ENCODE peak calls at places on chromosomes 4 and X, in six cellular contexts. One of them, this sample, is unnamed.

GRCh38 chrX:18938710-18939109 is 45.2 kb downstream of the PHKA2 start:
- DNase-seq in OCI-LY7: no peak
- DNase-seq in PC-3: peak; percentile 80
- DNase-seq in SK-N-SH: no peak
- DNase-seq in GM23248: no peak
- DNase-seq in HCT116: no peak
- DNase-seq in this sample: no peak

GRCh38 chrX:2351999-2352995 is 148.5 kb downstream of the DHRSX start:
- DNase-seq in OCI-LY7: no peak
- DNase-seq in PC-3: peak; percentile 68
- DNase-seq in SK-N-SH: no peak
- DNase-seq in GM23248: peak; percentile 84
- DNase-seq in HCT116: no peak
- DNase-seq in this sample: no peak

GRCh38 chr4:3280466-3280865 is 12.4 kb upstream of the RGS12 start:
- DNase-seq in OCI-LY7: no peak
- DNase-seq in PC-3: no peak
- DNase-seq in SK-N-SH: no peak
- DNase-seq in GM23248: no peak
- DNase-seq in HCT116: no peak
- DNase-seq in this sample: no peak

GRCh38 chrX:17441965-17442364 is 67.0 kb downstream of the NHS start:
- DNase-seq in OCI-LY7: no peak
- DNase-seq in PC-3: peak; percentile 80
- DNase-seq in SK-N-SH: no peak
- DNase-seq in GM23248: peak; percentile 68
- DNase-seq in HCT116: no peak
- DNase-seq in this sample: no peak

GRCh38 chr4:183455431-183456145 is 11.2 kb downstream of the CDKN2AIP start:
- DNase-seq in OCI-LY7: no peak
- DNase-seq in PC-3: no peak
- DNase-seq in SK-N-SH: no peak
- DNase-seq in GM23248: no peak
- DNase-seq in HCT116: no peak
- DNase-seq in this sample: no peak

GRCh38 chrX:100830547-100830946 is 10.4 kb downstream of the CSTF2 start:
- DNase-seq in OCI-LY7: no peak
- DNase-seq in PC-3: no peak
- DNase-seq in SK-N-SH: no peak
- DNase-seq in GM23248: no peak
- DNase-seq in HCT116: no peak
- DNase-seq in this sample: no peak

GRCh38 chr4:89298788-89299152 is 8.8 kb downstream of the GPRIN3 start:
- DNase-seq in OCI-LY7: peak; percentile 76
- DNase-seq in PC-3: peak; percentile 9
- DNase-seq in SK-N-SH: no peak
- DNase-seq in GM23248: peak; percentile 66
- DNase-seq in HCT116: no peak
- DNase-seq in this sample: no peak

GRCh38 chrX:111259559-111259958 is 10.7 kb downstream of the CAPN6 start:
- DNase-seq in OCI-LY7: no peak
- DNase-seq in PC-3: no peak
- DNase-seq in SK-N-SH: no peak
- DNase-seq in GM23248: no peak
- DNase-seq in HCT116: no peak
- DNase-seq in this sample: no peak

GRCh38 chr4:41072021-41072777 is 142.1 kb downstream of the APBB2 start:
- DNase-seq in OCI-LY7: no peak
- DNase-seq in PC-3: no peak
- DNase-seq in SK-N-SH: no peak
- DNase-seq in GM23248: no peak
- DNase-seq in HCT116: no peak
- DNase-seq in this sample: no peak

GRCh38 chrX:97367149-97367548 is 483.4 kb downstream of the RPA4 start:
- DNase-seq in OCI-LY7: no peak
- DNase-seq in PC-3: no peak
- DNase-seq in SK-N-SH: no peak
- DNase-seq in GM23248: peak; percentile 76
- DNase-seq in HCT116: no peak
- DNase-seq in this sample: no peak

GRCh38 chr4:39721788-39722187 is 23.9 kb downstream of the UBE2K start:
- DNase-seq in OCI-LY7: no peak
- DNase-seq in PC-3: no peak
- DNase-seq in SK-N-SH: no peak
- DNase-seq in GM23248: no peak
- DNase-seq in HCT116: no peak
- DNase-seq in this sample: no peak

GRCh38 chr4:39715788-39716187 is 17.9 kb downstream of the UBE2K start:
- DNase-seq in OCI-LY7: no peak
- DNase-seq in PC-3: no peak
- DNase-seq in SK-N-SH: no peak
- DNase-seq in GM23248: no peak
- DNase-seq in HCT116: no peak
- DNase-seq in this sample: no peak

GRCh38 chr4:39719804-39720580 is 22.1 kb downstream of the UBE2K start:
- DNase-seq in OCI-LY7: no peak
- DNase-seq in PC-3: no peak
- DNase-seq in SK-N-SH: no peak
- DNase-seq in GM23248: peak; percentile 49
- DNase-seq in HCT116: no peak
- DNase-seq in this sample: no peak

GRCh38 chr4:39716356-39716755 is 18.4 kb downstream of the UBE2K start:
- DNase-seq in OCI-LY7: no peak
- DNase-seq in PC-3: no peak
- DNase-seq in SK-N-SH: no peak
- DNase-seq in GM23248: no peak
- DNase-seq in HCT116: no peak
- DNase-seq in this sample: no peak

DNA sequence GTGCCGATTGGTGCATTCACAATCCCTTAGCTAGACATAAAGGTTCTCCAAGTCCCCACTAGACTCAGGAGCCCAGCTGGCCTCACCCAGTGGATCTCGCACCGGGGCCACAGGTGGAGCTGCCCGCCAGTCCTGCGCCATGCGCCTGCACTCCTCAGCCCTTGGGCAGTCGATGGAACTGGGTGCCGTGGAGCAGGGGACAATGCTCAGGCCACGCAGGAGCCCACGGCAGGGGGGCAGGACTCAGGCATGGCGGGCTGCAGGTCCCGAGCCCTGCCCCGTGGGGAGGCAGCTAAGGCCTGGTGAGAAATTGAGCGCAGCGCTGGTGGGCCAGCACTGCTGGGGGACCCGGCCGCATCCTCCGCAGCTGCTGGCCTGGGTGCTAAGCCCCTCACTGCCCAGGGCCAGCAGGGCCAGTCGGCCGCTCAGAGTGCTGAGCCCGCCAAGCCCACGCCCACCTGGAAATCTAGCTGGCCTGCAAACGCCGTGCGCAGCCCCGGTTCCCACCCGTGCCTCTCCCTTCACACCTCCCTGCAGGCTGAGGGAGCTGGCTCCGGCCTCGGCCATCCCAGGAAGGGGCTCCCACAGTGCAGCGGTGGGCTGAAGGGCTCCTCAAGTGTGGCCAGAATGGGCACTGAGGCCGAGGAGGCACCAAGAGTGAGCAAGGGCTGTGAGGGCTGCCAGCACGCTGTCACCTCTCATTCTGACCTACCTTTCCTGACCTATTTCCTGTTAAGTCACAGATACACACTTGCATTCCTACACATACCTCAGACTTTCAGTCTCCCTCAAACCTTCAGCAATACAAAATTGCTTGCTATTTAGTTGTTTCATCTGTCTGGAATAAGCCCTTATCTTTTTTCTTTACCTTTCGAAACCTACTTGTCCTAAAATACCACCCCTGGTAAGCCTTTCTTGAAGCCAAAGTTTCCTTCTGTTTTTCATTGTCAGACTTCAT is 20.7 kb downstream of the UBE2K start:
- DNase-seq in OCI-LY7: no peak
- DNase-seq in PC-3: no peak
- DNase-seq in SK-N-SH: no peak
- DNase-seq in GM23248: no peak
- DNase-seq in HCT116: no peak
- DNase-seq in this sample: no peak
- H3K79me2 ChIP-seq in OCI-LY7: peaks cover 86% of the 10 kb centered on the region
- H3K79me2 ChIP-seq in PC-3: peaks cover 92% of the 10 kb centered on the region
- H3K79me2 ChIP-seq in SK-N-SH: peaks cover 100% of the 10 kb centered on the region
- H3K79me2 ChIP-seq in GM23248: peaks cover 99% of the 10 kb centered on the region
- H3K79me2 ChIP-seq in HCT116: peaks cover 97% of the 10 kb centered on the region
- H3K79me2 ChIP-seq in this sample: peaks cover 100% of the 10 kb centered on the region

GRCh38 chr4:180558427-180558826 is 1684.8 kb upstream of the TENM3 start:
- DNase-seq in OCI-LY7: no peak
- DNase-seq in PC-3: no peak
- DNase-seq in SK-N-SH: no peak
- DNase-seq in GM23248: no peak
- DNase-seq in HCT116: no peak
- DNase-seq in this sample: peak; percentile 30

GRCh38 chr4:180560896-180561295 is 1682.3 kb upstream of the TENM3 start:
- DNase-seq in OCI-LY7: no peak
- DNase-seq in PC-3: peak; percentile 23
- DNase-seq in SK-N-SH: no peak
- DNase-seq in GM23248: no peak
- DNase-seq in HCT116: no peak
- DNase-seq in this sample: no peak

DNA sequence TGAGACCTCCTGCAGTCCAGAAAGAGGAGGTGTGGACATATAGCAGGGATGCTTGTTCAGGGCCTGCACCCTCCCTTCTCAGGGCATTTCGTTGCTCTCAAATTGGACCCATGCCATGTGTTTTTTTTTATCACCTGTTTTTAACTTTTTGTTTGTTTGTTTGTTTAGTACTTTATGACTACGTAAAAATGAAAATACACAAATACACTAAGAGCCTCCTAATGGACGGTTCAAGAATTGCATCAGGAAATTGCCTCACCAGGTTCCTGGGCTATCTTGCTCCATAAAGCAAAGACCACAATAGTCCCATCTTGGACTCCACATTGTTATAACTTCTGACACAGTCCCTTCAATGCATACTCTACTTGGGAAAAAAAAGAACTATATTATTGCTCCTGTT is 1685.9 kb upstream of the TENM3 start:
- DNase-seq in OCI-LY7: peak; percentile 2
- DNase-seq in PC-3: peak; percentile 7
- DNase-seq in SK-N-SH: peak; percentile 15
- DNase-seq in GM23248: no peak
- DNase-seq in HCT116: peak; percentile 15
- DNase-seq in this sample: peak; percentile 37
- TF ChIP-seq EZH2phosphoT487 in OCI-LY7: no peak
- TF ChIP-seq EZH2phosphoT487 in PC-3: no peak
- TF ChIP-seq EZH2phosphoT487 in SK-N-SH: no peak
- TF ChIP-seq EZH2phosphoT487 in GM23248: no peak
- TF ChIP-seq EZH2phosphoT487 in HCT116: no peak
- TF ChIP-seq EZH2phosphoT487 in this sample: no peak

GRCh38 chr4:106297636-106298035 is 18.4 kb downstream of the TBCK start:
- DNase-seq in OCI-LY7: no peak
- DNase-seq in PC-3: no peak
- DNase-seq in SK-N-SH: no peak
- DNase-seq in GM23248: no peak
- DNase-seq in HCT116: no peak
- DNase-seq in this sample: no peak
- H3K79me2 ChIP-seq in OCI-LY7: no peaks in the 10 kb centered on the region
- H3K79me2 ChIP-seq in PC-3: no peaks in the 10 kb centered on the region
- H3K79me2 ChIP-seq in SK-N-SH: peaks cover 2% of the 10 kb centered on the region
- H3K79me2 ChIP-seq in GM23248: peaks cover 9% of the 10 kb centered on the region
- H3K79me2 ChIP-seq in HCT116: no peaks in the 10 kb centered on the region
- H3K79me2 ChIP-seq in this sample: peaks cover 13% of the 10 kb centered on the region

GRCh38 chr4:18689308-18689915 is 667.9 kb upstream of the LCORL start:
- DNase-seq in OCI-LY7: peak; percentile 71
- DNase-seq in PC-3: peak; percentile 76
- DNase-seq in SK-N-SH: peak; percentile 27
- DNase-seq in GM23248: peak; percentile 65
- DNase-seq in HCT116: peak; percentile 44
- DNase-seq in this sample: peak; percentile 79
- TF ChIP-seq EZH2phosphoT487 in OCI-LY7: no peak
- TF ChIP-seq EZH2phosphoT487 in PC-3: no peak
- TF ChIP-seq EZH2phosphoT487 in SK-N-SH: no peak
- TF ChIP-seq EZH2phosphoT487 in GM23248: no peak
- TF ChIP-seq EZH2phosphoT487 in HCT116: no peak
- TF ChIP-seq EZH2phosphoT487 in this sample: no peak

GRCh38 chr4:39014028-39014427 is 18.2 kb downstream of the TMEM156 start:
- DNase-seq in OCI-LY7: no peak
- DNase-seq in PC-3: no peak
- DNase-seq in SK-N-SH: no peak
- DNase-seq in GM23248: no peak
- DNase-seq in HCT116: no peak
- DNase-seq in this sample: no peak
- H3K79me2 ChIP-seq in OCI-LY7: peaks cover 6% of the 10 kb centered on the region
- H3K79me2 ChIP-seq in PC-3: peaks cover 22% of the 10 kb centered on the region
- H3K79me2 ChIP-seq in SK-N-SH: no peaks in the 10 kb centered on the region
- H3K79me2 ChIP-seq in GM23248: no peaks in the 10 kb centered on the region
- H3K79me2 ChIP-seq in HCT116: no peaks in the 10 kb centered on the region
- H3K79me2 ChIP-seq in this sample: no peaks in the 10 kb centered on the region

DNA sequence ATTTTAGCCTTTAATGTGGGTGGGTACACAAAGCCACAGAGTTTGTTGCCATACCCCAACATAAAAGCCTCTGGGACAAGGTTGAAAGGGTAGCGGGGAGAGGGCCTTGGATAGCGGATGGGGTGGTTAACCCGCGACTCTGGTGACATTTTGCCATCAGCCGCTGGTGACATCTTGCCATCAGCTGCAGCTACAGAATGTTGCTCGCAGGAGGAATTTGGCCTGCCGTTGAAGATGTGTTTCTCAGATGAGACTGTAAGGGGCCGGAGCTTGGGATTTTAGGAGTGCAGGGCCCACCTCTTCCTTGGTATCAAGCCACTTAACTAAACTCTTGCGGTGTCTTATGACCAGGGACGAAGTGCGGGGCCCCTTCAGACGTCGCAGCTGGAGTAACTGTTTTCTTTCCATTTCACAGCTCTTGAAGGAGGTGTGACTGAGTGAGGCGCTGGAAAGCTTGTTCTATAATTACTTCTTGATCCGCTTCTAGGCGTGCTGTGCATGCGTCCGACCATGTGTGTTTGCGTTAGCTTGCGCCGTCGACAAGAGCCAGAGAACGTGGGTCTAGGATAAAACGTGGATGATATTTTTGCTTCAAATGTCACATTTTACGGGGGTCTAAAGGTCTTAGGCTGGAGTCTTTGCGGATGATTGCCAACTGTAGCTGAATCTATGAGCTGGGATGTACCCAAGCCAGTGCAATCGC is 795 bp upstream of the RASL11B start:
- DNase-seq in OCI-LY7: no peak
- DNase-seq in PC-3: no peak
- DNase-seq in SK-N-SH: no peak
- DNase-seq in GM23248: peak; percentile 35
- DNase-seq in HCT116: no peak
- DNase-seq in this sample: peak; percentile 57
- TF ChIP-seq EZH2phosphoT487 in OCI-LY7: no peak
- TF ChIP-seq EZH2phosphoT487 in PC-3: no peak
- TF ChIP-seq EZH2phosphoT487 in SK-N-SH: no peak
- TF ChIP-seq EZH2phosphoT487 in GM23248: no peak
- TF ChIP-seq EZH2phosphoT487 in HCT116: no peak
- TF ChIP-seq EZH2phosphoT487 in this sample: no peak

This sample was measured in GM23338.